ENCODE peak calls at places on chromosomes 11 and 22, in five cellular contexts. V is HL-60, T is MM.1S, Z is fibroblast of the aortic adventitia, U is astrocyte of the spinal cord. J is an unnamed sample.

GRCh38 chr11:111047376-111047775 is 198.1 kb upstream of the POU2AF2 start:
- DNase-seq in U (no peak), V (no peak), Z (no peak), T (no peak), J (no peak)

GRCh38 chr11:9219115-9219514 is 46.0 kb downstream of the DENND5A start:
- DNase-seq in U (no peak), V (no peak), T (no peak), Z (peak), J (no peak)

GRCh38 chr11:47948137-47948536 is 32.2 kb upstream of the PTPRJ start:
- DNase-seq in Z (peak), T (no peak), V (no peak), U (no peak), J (no peak)

GRCh38 chr11:2445107-2445947 is 519 bp downstream of the KCNQ1 start:
- DNase-seq in U (no peak), T (peak), V (no peak), Z (no peak), J (no peak)

GRCh38 chr22:45638834-45639746 is 32.5 kb upstream of the ATXN10 start:
- DNase-seq in T (no peak), U (peak), V (peak), Z (peak), J (no peak)

GRCh38 chr11:9264381-9265210 is 554 bp downstream of the DENND5A start:
- DNase-seq in U (peak), Z (peak), T (no peak), V (peak), J (no peak)

GRCh38 chr11:44698228-44698923 is 28.4 kb upstream of the TSPAN18 start:
- DNase-seq in Z (no peak), V (no peak), T (no peak), U (no peak), J (no peak)

GRCh38 chr11:88521354-88522310 is 184.1 kb upstream of the CTSC start:
- DNase-seq in Z (peak), V (no peak), T (no peak), U (peak), J (no peak)

GRCh38 chr11:103946793-103947565 is 89.5 kb upstream of the DDI1 start:
- DNase-seq in T (no peak), V (no peak), U (no peak), Z (peak), J (no peak)

GRCh38 chr11:120645639-120646038 is 134.1 kb downstream of the GRIK4 start:
- DNase-seq in T (no peak), Z (no peak), V (no peak), U (peak), J (no peak)

GRCh38 chr11:14626650-14627049 is 17.0 kb upstream of the PDE3B start:
- DNase-seq in V (no peak), T (no peak), U (no peak), Z (no peak), J (no peak)

GRCh38 chr11:130675456-130675855 is 227.0 kb downstream of the ADAMTS15 start:
- DNase-seq in T (no peak), Z (peak), U (peak), V (no peak), J (no peak)

GRCh38 chr11:69301491-69302401 is 7.8 kb downstream of the MYEOV start:
- DNase-seq in T (no peak), Z (peak), V (peak), U (peak), J (peak)

GRCh38 chr11:636511-637332 is at the start of gene DRD4:
- DNase-seq in Z (peak), T (no peak), U (no peak), V (no peak), J (no peak)

GRCh38 chr11:68889948-68890446 is 13.6 kb downstream of the MRPL21 start:
- DNase-seq in T (no peak), Z (peak), U (peak), V (no peak), J (peak)

GRCh38 chr11:124586247-124586860 is 16.6 kb downstream of the OR8A1 start:
- DNase-seq in T (peak), V (peak), U (peak), Z (peak), J (peak)

GRCh38 chr11:27571151-27571840 is 64.7 kb upstream of the LIN7C start:
- DNase-seq in T (no peak), Z (peak), V (no peak), U (peak), J (peak)

GRCh38 chr22:42258126-42258525 is 12.3 kb downstream of the TCF20 start:
- DNase-seq in Z (no peak), T (no peak), V (no peak), U (no peak), J (no peak)

GRCh38 chr11:118597556-118597955 is 9.9 kb upstream of the PHLDB1 start:
- DNase-seq in V (no peak), Z (no peak), T (no peak), U (no peak), J (no peak)

GRCh38 chr11:130008326-130008725 is 5.7 kb upstream of the PRDM10 start:
- DNase-seq in U (no peak), Z (no peak), V (no peak), T (no peak), J (no peak)

GRCh38 chr22:31199187-31199586 is 12.9 kb upstream of the LIMK2 start:
- DNase-seq in T (no peak), Z (no peak), V (no peak), U (no peak), J (no peak)

GRCh38 chr22:33438273-33438672 is 380.1 kb upstream of the SYN3 start:
- DNase-seq in Z (peak), U (peak), T (no peak), V (no peak), J (peak)

GRCh38 chr11:18471995-18472394 is 16.3 kb downstream of the LDHAL6A start:
- DNase-seq in T (no peak), U (no peak), Z (no peak), V (no peak), J (no peak)

GRCh38 chr11:117781650-117782049 is 15.4 kb downstream of the DSCAML1 start:
- DNase-seq in U (no peak), V (no peak), T (no peak), Z (no peak), J (no peak)

GRCh38 chr22:46628756-46629155 is 8.6 kb downstream of the GRAMD4 start:
- DNase-seq in T (no peak), V (no peak), Z (no peak), U (no peak), J (no peak)

GRCh38 chr11:106943089-106943488 is 75.2 kb downstream of the GUCY1A2 start:
- DNase-seq in V (no peak), U (no peak), T (no peak), Z (no peak), J (no peak)

GRCh38 chr11:102046841-102047240 is 396 bp upstream of the CFAP300 start:
- DNase-seq in V (no peak), U (no peak), Z (peak), T (no peak), J (no peak)

GRCh38 chr22:42966389-42966998 is 48.5 kb downstream of the PACSIN2 start:
- DNase-seq in Z (no peak), T (no peak), U (no peak), V (no peak), J (no peak)

GRCh38 chr22:30650508-30651116 is 15.0 kb downstream of the SLC35E4 start:
- DNase-seq in V (no peak), Z (no peak), U (no peak), T (no peak), J (no peak)

GRCh38 chr11:12179521-12179920 is 69.1 kb downstream of the MICAL2 start:
- DNase-seq in V (no peak), Z (no peak), U (no peak), T (no peak), J (no peak)

GRCh38 chr11:70647188-70648166 is 249.1 kb downstream of the CTTN start:
- DNase-seq in T (no peak), V (no peak), U (no peak), Z (no peak), J (no peak)

GRCh38 chr11:113578715-113579250 is 103.6 kb upstream of the DRD2 start:
- DNase-seq in V (no peak), Z (no peak), U (no peak), T (no peak), J (no peak)

GRCh38 chr11:67490727-67491065 is 7.9 kb downstream of the AIP start:
- DNase-seq in T (no peak), U (no peak), Z (no peak), V (no peak), J (no peak)

GRCh38 chr11:119417726-119418540 is 5.0 kb downstream of the THY1 start:
- DNase-seq in U (peak), Z (peak), T (no peak), V (no peak), J (peak)

GRCh38 chr11:75541301-75541929 is 15.7 kb upstream of the GDPD5 start:
- DNase-seq in U (no peak), V (no peak), T (no peak), Z (no peak), J (no peak)

GRCh38 chr11:33402066-33402465 is 144.9 kb downstream of the HIPK3 start:
- DNase-seq in U (no peak), Z (no peak), T (no peak), V (no peak), J (no peak)

GRCh38 chr22:35742342-35743100 is 24.8 kb downstream of the APOL5 start:
- DNase-seq in U (peak), Z (peak), V (no peak), T (no peak), J (peak)
- H3K4me3 ChIP-seq in U (no peak), Z (no peak), V (no peak), T (no peak), J (no peak)

GRCh38 chr11:134716582-134716981 is 304.5 kb upstream of the B3GAT1 start:
- DNase-seq in Z (no peak), V (no peak), T (no peak), U (no peak), J (no peak)

GRCh38 chr11:134711563-134711962 is 299.5 kb upstream of the B3GAT1 start:
- DNase-seq in V (no peak), T (no peak), U (no peak), Z (no peak), J (no peak)

GRCh38 chr11:134714021-134714656 is 302.1 kb upstream of the B3GAT1 start:
- DNase-seq in T (no peak), V (no peak), Z (no peak), U (no peak), J (no peak)

GRCh38 chr11:134711008-134711407 is 299.0 kb upstream of the B3GAT1 start:
- DNase-seq in U (no peak), V (no peak), T (no peak), Z (no peak), J (no peak)

DNA sequence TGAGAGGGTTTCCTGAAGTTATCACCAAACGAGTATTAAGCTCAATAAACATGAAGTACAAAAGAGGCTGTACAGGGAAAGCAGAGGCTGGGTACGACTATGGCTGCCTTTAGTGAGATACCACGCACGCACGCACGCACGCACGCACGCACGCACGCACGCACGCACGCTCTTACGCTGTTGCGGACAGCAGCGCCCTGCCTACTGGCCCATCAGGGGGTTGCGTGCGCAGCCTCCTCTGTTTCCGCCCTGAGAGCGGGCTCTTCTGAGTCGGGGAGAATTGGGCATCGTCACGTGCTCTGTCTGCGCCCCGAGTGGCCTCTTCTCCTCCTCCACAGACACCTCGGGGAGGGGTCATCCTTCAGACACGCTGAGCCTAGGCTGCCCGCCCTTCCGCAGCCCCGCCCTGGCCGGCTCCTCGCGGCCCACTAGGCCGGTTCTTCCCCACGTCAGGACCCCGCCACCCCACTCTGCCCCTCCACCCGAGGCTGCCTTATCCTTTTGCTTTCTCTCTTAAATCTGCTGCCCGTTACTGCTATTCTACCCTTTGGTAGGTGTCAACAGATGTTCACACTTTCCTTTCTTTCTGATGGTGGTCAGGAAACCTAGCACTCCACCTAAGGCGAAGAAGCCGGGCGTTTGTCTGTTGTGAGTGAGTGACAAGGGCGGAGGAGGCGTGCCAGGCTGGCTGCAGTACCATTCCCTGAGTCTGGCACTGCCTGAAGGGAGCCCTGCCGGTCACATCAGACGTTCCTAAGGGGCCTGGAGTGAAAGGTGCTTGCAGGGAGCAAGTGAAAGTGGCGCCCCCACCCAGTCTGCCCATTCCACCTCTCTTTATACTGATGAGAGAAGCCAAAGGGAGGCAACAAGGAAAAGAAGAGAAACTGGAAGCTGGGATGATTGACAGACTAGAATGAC is 300.4 kb upstream of the B3GAT1 start:
- DNase-seq in V (no peak), U (no peak), Z (no peak), T (no peak), J (no peak)
- TF ChIP-seq CTCF in V (no peak), U (no peak), Z (no peak), T (no peak), J (no peak)

DNA sequence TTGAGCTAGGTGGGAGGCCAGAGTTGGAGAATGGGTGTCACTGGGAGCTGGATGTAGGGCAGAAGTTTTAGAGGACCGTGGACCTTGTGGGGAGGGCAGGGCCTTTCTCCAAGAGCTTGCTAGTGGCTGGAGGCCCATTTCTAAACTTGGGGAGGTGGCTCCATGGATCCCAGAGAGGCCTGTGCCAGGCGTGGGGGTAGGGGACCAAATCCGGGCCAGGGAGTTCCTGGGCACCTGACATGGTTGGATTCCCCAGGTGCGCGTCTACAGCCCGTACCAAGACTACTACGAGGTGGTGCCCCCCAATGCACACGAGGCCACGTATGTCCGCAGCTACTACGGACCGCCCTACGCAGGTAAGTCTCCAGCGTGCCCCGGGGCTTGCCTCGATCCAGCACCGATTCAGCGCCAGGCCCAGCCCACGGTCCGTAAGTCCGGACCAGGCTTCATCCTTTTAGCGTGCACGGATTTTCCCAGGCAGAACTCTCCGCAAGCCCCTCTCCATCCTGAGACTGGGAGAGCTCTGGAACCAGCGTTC is 14.2 kb downstream of the PLEKHB1 start:
- DNase-seq in T (no peak), V (no peak), U (no peak), Z (no peak), J (no peak)
- H3K4me3 ChIP-seq in T (peak), V (no peak), U (peak), Z (peak), J (peak)

GRCh38 chr11:15635501-15635900 is 520.8 kb downstream of the INSC start:
- DNase-seq in T (no peak), Z (no peak), V (no peak), U (no peak), J (no peak)

GRCh38 chr11:15624701-15625100 is 510.0 kb downstream of the INSC start:
- DNase-seq in Z (no peak), U (no peak), T (no peak), V (no peak), J (no peak)

GRCh38 chr11:15625691-15626090 is 511.0 kb downstream of the INSC start:
- DNase-seq in V (no peak), T (no peak), Z (no peak), U (no peak), J (no peak)

GRCh38 chr11:15627560-15627959 is 512.8 kb downstream of the INSC start:
- DNase-seq in T (no peak), Z (peak), U (peak), V (no peak), J (no peak)

GRCh38 chr11:15629690-15630321 is 515.1 kb downstream of the INSC start:
- DNase-seq in U (no peak), Z (no peak), T (no peak), V (no peak), J (no peak)
- TF ChIP-seq CTCF in U (peak), Z (peak), T (peak), V (no peak), J (peak)

DNA sequence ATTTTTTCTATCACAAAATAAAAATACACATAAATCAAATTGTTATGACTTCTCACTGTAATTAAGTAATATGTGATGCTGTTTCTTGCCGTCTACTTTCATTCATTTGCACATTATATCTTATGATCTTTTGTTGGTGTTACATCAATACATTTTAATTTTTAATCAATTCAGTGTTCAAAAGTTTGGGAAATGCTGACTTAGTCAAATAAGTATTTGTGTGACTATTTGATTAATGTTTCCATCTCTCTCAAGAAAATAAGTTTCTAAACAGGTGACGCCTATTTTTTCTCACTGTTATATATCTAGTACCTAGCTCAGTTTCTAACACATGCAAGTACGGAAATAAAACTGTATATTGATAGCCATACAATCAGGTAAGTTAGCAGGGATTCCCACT is 329.5 kb upstream of the KIRREL3 start:
- DNase-seq in Z (no peak), T (no peak), V (no peak), U (no peak), J (no peak)
- H3K4me3 ChIP-seq in Z (no peak), T (no peak), V (no peak), U (no peak), J (no peak)

DNA sequence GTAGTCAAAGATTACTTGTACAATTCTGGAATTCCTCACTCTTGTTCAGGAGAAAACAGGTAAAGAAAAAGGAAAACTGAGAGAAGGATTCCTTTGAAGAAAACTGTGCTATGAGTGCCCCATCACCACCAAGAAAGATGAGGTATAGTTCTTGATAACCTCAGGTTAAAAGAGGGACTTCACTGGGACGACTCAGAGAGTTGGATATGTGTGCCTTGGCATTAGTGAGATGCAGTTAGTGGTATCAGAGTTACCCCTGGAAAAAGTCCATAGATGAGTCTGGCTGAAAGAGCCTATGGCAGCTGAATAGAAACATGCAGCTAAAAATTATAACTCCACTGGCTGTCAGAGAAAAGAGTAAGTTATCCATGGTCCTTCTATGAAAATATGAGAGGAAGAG is 28.8 kb downstream of the LPXN start:
- DNase-seq in T (no peak), U (no peak), Z (no peak), V (no peak), J (no peak)
- TF ChIP-seq CTCF in T (no peak), U (no peak), Z (no peak), V (no peak), J (no peak)

DNA sequence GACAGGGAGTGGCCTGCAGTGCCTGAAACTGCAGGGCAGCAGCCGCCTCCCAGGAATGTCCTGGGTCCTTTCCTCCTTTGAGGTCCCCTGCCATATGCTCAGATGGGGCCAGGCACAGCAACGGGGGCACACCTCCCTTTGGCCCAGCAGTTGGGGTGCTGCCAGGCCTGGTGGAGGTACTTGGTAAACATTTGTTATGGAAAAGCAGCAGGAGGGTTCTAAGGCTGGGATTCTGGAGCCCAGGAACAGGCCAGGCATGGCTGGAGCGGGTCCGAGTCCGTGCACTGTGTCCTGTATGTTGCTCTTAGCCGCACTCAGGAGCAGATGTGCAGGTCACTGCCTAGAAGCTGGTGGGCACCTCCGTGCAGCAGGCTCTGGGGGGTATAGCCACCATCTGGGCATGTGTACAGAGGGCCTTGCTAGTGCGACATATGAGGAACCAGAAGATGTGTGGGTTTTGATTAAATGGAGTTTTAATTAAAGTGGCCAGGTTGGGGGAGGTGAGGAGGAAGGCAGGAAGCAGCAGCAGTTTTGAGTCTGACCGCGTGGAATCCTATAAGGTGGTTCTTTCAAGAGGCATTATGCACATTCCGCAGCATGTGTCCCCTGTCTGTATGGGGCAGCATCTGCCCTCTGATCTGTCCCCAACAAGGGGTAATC is 1.5 kb downstream of the ADORA2A start:
- DNase-seq in U (no peak), T (peak), V (no peak), Z (no peak), J (no peak)
- H3K4me3 ChIP-seq in U (no peak), T (peak), V (no peak), Z (no peak), J (no peak)

J was measured in HFF-Myc.